ENCODE peak calls at places on chromosomes 5 and 9, in five cellular contexts. One of them, this sample, is unnamed.

GRCh38 chr9:6944093-6944551 is 186.3 kb downstream of the KDM4C start:
- DNase-seq in GM12891: no peak
- DNase-seq in spleen: no peak
- DNase-seq in stomach: no peak
- DNase-seq in HCT116: no peak
- DNase-seq in this sample: no peak

GRCh38 chr9:87573841-87574342 is 76.2 kb downstream of the DAPK1 start:
- DNase-seq in GM12891: no peak
- DNase-seq in spleen: no peak
- DNase-seq in stomach: no peak
- DNase-seq in HCT116: no peak
- DNase-seq in this sample: no peak

GRCh38 chr5:116423091-116423490 is 151.5 kb downstream of the SEMA6A start:
- DNase-seq in GM12891: no peak
- DNase-seq in spleen: no peak
- DNase-seq in stomach: no peak
- DNase-seq in HCT116: no peak
- DNase-seq in this sample: no peak

GRCh38 chr5:138226917-138227316 is 13.8 kb upstream of the CDC23 start:
- DNase-seq in GM12891: no peak
- DNase-seq in spleen: peak; percentile 7
- DNase-seq in stomach: no peak
- DNase-seq in HCT116: no peak
- DNase-seq in this sample: no peak

GRCh38 chr9:137174722-137175293 is 3.0 kb upstream of the TMEM210 start:
- DNase-seq in GM12891: no peak
- DNase-seq in spleen: no peak
- DNase-seq in stomach: no peak
- DNase-seq in HCT116: no peak
- DNase-seq in this sample: no peak

GRCh38 chr9:3740690-3741419 is 215.1 kb upstream of the RFX3 start:
- DNase-seq in GM12891: no peak
- DNase-seq in spleen: no peak
- DNase-seq in stomach: no peak
- DNase-seq in HCT116: no peak
- DNase-seq in this sample: no peak

GRCh38 chr5:36068751-36069281 is 2.1 kb upstream of the UGT3A2 start:
- DNase-seq in GM12891: no peak
- DNase-seq in spleen: no peak
- DNase-seq in stomach: no peak
- DNase-seq in HCT116: no peak
- DNase-seq in this sample: no peak

GRCh38 chr5:95923918-95924559 is 37.6 kb downstream of the ELL2 start:
- DNase-seq in GM12891: no peak
- DNase-seq in spleen: no peak
- DNase-seq in stomach: no peak
- DNase-seq in HCT116: no peak
- DNase-seq in this sample: no peak

DNA sequence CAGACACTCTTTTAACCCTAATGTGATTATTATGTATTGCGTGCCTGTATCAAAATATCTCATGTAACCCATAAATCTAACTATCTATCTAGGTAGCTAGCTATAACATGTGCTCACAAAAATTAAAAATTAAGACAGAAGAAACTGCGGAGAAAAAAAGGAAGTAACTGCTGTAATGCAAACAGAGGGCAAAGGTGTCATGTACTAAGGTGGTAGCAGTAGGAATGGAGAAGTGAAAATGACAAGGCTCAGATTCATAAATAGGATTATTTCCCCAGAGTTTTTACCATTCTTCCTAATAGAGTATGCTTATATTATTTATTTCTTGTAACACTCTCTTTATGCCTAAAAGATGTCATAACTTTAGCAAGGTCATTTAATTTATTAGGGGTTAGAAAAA is 1527.5 kb upstream of the C9orf72 start:
- DNase-seq in GM12891: no peak
- DNase-seq in spleen: no peak
- DNase-seq in stomach: no peak
- DNase-seq in HCT116: no peak
- DNase-seq in this sample: no peak
- TF ChIP-seq POLR2A in GM12891: no peak
- TF ChIP-seq POLR2A in spleen: no peak
- TF ChIP-seq POLR2A in stomach: no peak
- TF ChIP-seq POLR2A in HCT116: no peak
- TF ChIP-seq POLR2A in this sample: no peak

GRCh38 chr9:132770775-132771310 is 100.6 kb downstream of the GTF3C4 start:
- DNase-seq in GM12891: no peak
- DNase-seq in spleen: no peak
- DNase-seq in stomach: no peak
- DNase-seq in HCT116: no peak
- DNase-seq in this sample: no peak

GRCh38 chr9:132768932-132769894 is 98.9 kb downstream of the GTF3C4 start:
- DNase-seq in GM12891: peak; percentile 54
- DNase-seq in spleen: peak; percentile 83
- DNase-seq in stomach: peak; percentile 63
- DNase-seq in HCT116: no peak
- DNase-seq in this sample: peak; percentile 65

GRCh38 chr9:132773764-132774339 is 103.6 kb downstream of the GTF3C4 start:
- DNase-seq in GM12891: no peak
- DNase-seq in spleen: no peak
- DNase-seq in stomach: no peak
- DNase-seq in HCT116: no peak
- DNase-seq in this sample: no peak

GRCh38 chr9:132773093-132773492 is 102.8 kb downstream of the GTF3C4 start:
- DNase-seq in GM12891: no peak
- DNase-seq in spleen: no peak
- DNase-seq in stomach: no peak
- DNase-seq in HCT116: no peak
- DNase-seq in this sample: no peak

DNA sequence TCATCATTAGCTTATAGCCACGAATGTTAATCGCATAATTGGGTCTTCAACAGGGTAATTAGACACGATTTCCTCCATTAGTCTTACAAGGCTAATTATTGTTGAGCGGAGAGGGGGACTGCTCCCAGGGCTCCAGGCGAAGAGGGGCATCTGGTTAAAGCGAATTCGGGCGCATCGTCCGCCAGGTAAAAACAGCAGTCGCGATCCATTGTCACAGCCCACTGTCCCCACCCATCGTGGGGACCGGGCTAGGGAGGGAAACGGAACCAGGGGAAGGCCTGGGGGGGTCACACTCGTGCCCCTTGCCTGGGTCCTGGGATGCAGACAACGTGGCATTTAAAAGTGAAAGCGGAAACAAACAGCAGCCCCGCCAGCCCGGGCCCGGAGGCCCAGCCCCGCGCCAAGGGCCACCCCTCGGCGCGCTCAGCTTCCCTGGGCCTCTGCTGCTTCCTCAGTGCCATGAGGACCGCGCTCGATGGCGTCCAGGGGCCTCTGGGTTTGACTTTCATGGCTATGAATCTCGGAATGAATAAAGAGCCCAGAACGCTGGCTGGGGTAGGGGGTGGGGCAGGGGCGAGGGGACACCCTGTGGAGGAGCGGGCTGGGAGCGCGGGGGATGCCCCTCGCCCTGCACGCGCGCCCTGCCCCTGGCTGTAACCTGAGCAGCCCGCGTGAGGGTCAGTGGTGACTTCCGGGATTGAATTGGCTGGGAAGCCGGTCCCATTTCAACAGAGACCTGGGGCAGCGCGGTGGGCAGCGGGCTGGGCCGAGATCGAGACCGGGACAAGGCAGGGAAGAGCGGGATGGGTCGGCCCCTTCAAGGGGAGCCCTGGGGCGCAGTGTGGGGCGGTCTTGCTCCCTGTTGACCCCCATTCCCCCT is 99.9 kb downstream of the GTF3C4 start:
- DNase-seq in GM12891: peak; percentile 78
- DNase-seq in spleen: peak; percentile 93
- DNase-seq in stomach: peak; percentile 78
- DNase-seq in HCT116: no peak
- DNase-seq in this sample: peak; percentile 36
- TF ChIP-seq POLR2A in GM12891: peak; percentile 77
- TF ChIP-seq POLR2A in spleen: no peak
- TF ChIP-seq POLR2A in stomach: no peak
- TF ChIP-seq POLR2A in HCT116: no peak
- TF ChIP-seq POLR2A in this sample: peak; percentile 14

GRCh38 chr9:108869092-108869725 is 7.1 kb downstream of the ACTL7A start:
- DNase-seq in GM12891: no peak
- DNase-seq in spleen: no peak
- DNase-seq in stomach: no peak
- DNase-seq in HCT116: peak; percentile 4
- DNase-seq in this sample: peak; percentile 87
- TF ChIP-seq POLR2A in GM12891: no peak
- TF ChIP-seq POLR2A in spleen: no peak
- TF ChIP-seq POLR2A in stomach: no peak
- TF ChIP-seq POLR2A in HCT116: no peak
- TF ChIP-seq POLR2A in this sample: no peak

GRCh38 chr9:92764381-92764987 is at the start of gene BICD2:
- DNase-seq in GM12891: peak; percentile 98
- DNase-seq in spleen: no peak
- DNase-seq in stomach: no peak
- DNase-seq in HCT116: no peak
- DNase-seq in this sample: no peak
- TF ChIP-seq POLR2A in GM12891: no peak
- TF ChIP-seq POLR2A in spleen: no peak
- TF ChIP-seq POLR2A in stomach: no peak
- TF ChIP-seq POLR2A in HCT116: no peak
- TF ChIP-seq POLR2A in this sample: peak; percentile 47

This sample was measured in H54.